ENCODE peak calls at places on chromosomes 4 and X, in five cellular contexts. L, H, S, K and N are unnamed samples.

GRCh38 chr4:17785858-17786257 is 4.4 kb upstream of the FAM184B start:
- DNase-seq in L (no peak), H (no peak), S (no peak), K (no peak), N (peak)

GRCh38 chr4:141587897-141588296 is 48.5 kb upstream of the IL15 start:
- DNase-seq in L (peak), H (no peak), S (no peak), K (no peak), N (no peak)

GRCh38 chrX:97123001-97123400 is 239.3 kb downstream of the RPA4 start:
- DNase-seq in L (no peak), H (no peak), S (no peak), K (no peak), N (no peak)

GRCh38 chrX:136214551-136214950 is 36.6 kb downstream of the MAP7D3 start:
- DNase-seq in L (peak), H (peak), S (no peak), K (no peak), N (no peak)

GRCh38 chr4:188008377-188008776 is 12.8 kb downstream of the ZFP42 start:
- DNase-seq in L (peak), H (no peak), S (no peak), K (no peak), N (no peak)

GRCh38 chr4:71772592-71772991 is 11.3 kb downstream of the GC start:
- DNase-seq in L (no peak), H (no peak), S (no peak), K (no peak), N (no peak)

GRCh38 chrX:8183281-8183680 is 12.2 kb upstream of the VCX2 start:
- DNase-seq in L (no peak), H (no peak), S (no peak), K (no peak), N (no peak)

GRCh38 chr4:120517966-120518365 is 404.6 kb downstream of the PRDM5 start:
- DNase-seq in L (peak), H (peak), S (no peak), K (no peak), N (no peak)

GRCh38 chrX:96474357-96475125 is 210.1 kb upstream of the DIAPH2 start:
- DNase-seq in L (peak), H (no peak), S (no peak), K (no peak), N (no peak)

GRCh38 chrX:130339408-130340222 is at the start of gene SLC25A14:
- DNase-seq in L (peak), H (peak), S (peak), K (peak), N (peak)

GRCh38 chr4:39855909-39856512 is 121.7 kb downstream of the PDS5A start:
- DNase-seq in L (peak), H (no peak), S (no peak), K (no peak), N (no peak)

GRCh38 chrX:74383611-74384010 is 37.7 kb upstream of the SLC16A2 start:
- DNase-seq in L (peak), H (peak), S (peak), K (no peak), N (peak)

GRCh38 chrX:125203737-125204578 is 115.7 kb upstream of the TEX13C start:
- DNase-seq in L (no peak), H (peak), S (no peak), K (peak), N (no peak)

GRCh38 chrX:125202486-125203378 is 116.9 kb upstream of the TEX13C start:
- DNase-seq in L (no peak), H (peak), S (no peak), K (no peak), N (no peak)

GRCh38 chrX:125205084-125205917 is 114.4 kb upstream of the TEX13C start:
- DNase-seq in L (peak), H (peak), S (peak), K (peak), N (no peak)

GRCh38 chrX:125203379-125203736 is 116.3 kb upstream of the TEX13C start:
- DNase-seq in L (no peak), H (peak), S (no peak), K (no peak), N (no peak)

DNA sequence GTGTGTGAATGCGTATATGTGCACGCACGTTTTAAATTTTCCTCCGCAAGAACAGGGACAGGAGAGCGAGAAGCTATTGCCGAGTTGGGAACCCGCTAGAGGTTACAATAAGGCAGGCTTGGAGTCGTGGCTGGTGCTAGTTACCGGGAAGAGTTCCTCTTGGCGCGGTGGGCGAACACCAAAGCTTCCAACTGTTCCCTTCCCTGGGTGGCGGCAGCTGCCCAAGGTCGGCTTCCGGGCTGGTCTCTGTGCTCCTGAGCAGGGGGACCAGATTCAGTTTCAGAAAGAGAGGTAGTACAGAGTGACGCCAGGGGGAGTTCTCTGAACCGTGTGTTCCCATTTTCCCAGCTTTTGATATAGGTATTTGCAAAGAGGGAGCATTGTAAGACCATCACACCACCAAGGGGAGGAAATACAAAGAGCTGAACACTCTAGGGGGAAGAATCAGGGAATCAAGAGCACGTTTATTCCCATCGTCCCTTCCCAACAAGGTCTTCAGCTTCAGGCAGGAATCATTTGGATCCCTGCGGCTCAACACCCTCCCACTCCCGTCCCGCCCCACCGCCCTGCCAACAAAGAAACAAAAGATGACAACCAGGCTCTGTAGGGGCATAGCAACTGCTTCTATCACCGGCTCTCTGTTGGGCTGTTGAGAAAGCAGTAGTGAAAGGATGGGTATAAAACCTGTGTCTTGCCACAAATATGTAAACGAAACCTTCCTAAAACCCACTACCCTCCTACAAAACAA is 113.6 kb upstream of the TEX13C start:
- DNase-seq in L (no peak), H (peak), S (no peak), K (no peak), N (no peak)
- H3K4me3 ChIP-seq in L (no peak), H (peak), S (peak), K (peak), N (no peak)

GRCh38 chr4:48133668-48134444 is at the start of gene TXK:
- DNase-seq in L (peak), H (no peak), S (no peak), K (no peak), N (no peak)
- H3K4me3 ChIP-seq in L (no peak), H (no peak), S (no peak), K (no peak), N (no peak)

DNA sequence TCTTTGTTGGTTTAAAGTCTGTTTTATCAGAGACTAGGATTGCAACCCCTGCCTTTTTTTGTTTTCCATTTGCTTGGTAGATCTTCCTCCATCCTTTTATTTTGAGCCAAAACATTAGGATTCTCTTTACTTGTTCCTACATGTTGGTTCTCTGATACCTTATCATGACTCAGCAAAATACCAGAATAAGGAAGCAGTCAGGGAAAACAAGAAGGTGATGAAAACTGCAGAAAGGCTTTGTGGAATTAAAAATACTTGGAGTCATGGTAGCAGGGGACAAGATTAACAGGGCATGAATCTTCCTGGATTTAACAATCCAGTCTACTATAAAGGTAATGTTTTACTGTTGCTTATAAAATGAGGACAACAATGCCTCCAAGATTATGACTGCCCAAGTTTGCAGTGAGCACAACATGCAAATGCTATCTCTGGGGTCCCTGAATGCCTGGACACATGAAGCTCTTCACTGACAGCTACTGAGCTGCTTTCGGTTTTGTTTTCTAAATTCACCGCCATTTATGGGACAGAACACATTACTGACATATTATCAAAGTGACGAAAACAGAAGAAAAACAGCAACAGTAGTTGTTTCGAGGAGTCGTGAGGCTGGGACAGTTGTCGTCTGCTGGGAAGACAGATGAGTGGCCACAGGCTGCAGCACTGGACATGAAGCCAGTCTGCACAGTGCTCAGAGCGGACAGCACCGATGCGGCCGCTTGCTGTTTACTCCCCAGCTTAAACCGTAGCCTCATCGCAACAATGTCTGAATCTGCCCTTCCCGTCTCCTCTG is 174.5 kb upstream of the DKK2 start:
- DNase-seq in L (peak), H (no peak), S (no peak), K (no peak), N (no peak)
- H3K4me3 ChIP-seq in L (no peak), H (no peak), S (no peak), K (peak), N (no peak)

GRCh38 chr4:153661215-153661822 is 22.8 kb upstream of the TLR2 start:
- DNase-seq in L (peak), H (no peak), S (no peak), K (no peak), N (no peak)
- H3K4me3 ChIP-seq in L (no peak), H (no peak), S (no peak), K (no peak), N (no peak)

DNA sequence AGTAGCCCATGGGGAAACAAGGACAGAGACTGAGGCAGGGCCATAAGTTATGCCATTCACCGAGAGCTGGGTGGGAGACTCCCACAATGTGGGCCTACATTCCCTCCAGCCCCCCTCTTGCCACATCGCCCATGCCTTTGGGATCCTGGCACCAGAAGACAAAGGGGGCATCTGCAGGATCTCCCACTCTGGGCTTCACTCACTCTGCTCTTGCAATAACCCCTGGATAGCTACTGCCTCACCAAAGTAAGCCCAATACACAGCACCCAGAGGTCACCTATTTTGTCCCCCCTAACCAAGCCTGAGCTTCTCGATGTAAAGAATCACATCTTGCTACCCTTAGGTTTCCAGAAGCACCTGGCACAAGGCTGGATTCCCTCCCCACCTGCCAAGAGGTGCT is 741 bp upstream of the RTL5 start:
- DNase-seq in L (no peak), H (no peak), S (no peak), K (no peak), N (no peak)
- H3K4me3 ChIP-seq in L (peak), H (no peak), S (no peak), K (peak), N (no peak)